ENCODE peak calls at places on chromosomes 16 and 17, in seven cellular contexts. X is glutamatergic neuron; L is activated naive CD4-positive, alpha-beta T cell; B is stimulated activated CD8-positive, alpha-beta memory T cell treated with anti-CD3 and anti-CD28 coated beads, Interleukin-15, amount 100 ng/mL, for 24 hours; O is IMR-90; Y is EH; Q is stimulated activated CD4-positive, alpha-beta T cell treated with anti-CD3 and anti-CD28 coated beads, Interleukin-1b, Interleukin-23, amount 100 ng/mL, for 1 hour. U is an unnamed sample.

GRCh38 chr17:79441607-79442006 is 169.2 kb downstream of the RBFOX3 start:
- DNase-seq in Q (no peak), Y (no peak), B (no peak), O (no peak), L (no peak), X (no peak), U (no peak)

GRCh38 chr17:16428098-16428882 is 12.9 kb downstream of the TRPV2 start:
- DNase-seq in Y (peak; percentile 73), B (no peak), X (peak; percentile 84), L (peak; percentile 33), Q (no peak), O (peak; percentile 59), U (peak; percentile 68)

GRCh38 chr16:2032285-2033056 is 5.8 kb downstream of the NHERF2 start:
- DNase-seq in Q (no peak), Y (peak; percentile 69), X (no peak), L (no peak), O (peak; percentile 49), B (no peak), U (peak; percentile 26)

GRCh38 chr16:54821731-54822130 is 108.9 kb upstream of the IRX5 start:
- DNase-seq in X (no peak), B (no peak), O (no peak), L (no peak), Y (no peak), Q (no peak), U (no peak)

GRCh38 chr17:68566145-68566738 is 34.9 kb downstream of the FAM20A start:
- DNase-seq in L (no peak), B (no peak), X (no peak), Y (peak; percentile 29), O (no peak), Q (no peak), U (peak; percentile 53)

GRCh38 chr16:22189473-22190168 is 16.5 kb upstream of the EEF2K start:
- DNase-seq in Y (peak; percentile 38), X (peak; percentile 68), Q (peak; percentile 81), B (peak; percentile 59), L (no peak), O (peak; percentile 16), U (peak; percentile 62)

GRCh38 chr16:71626018-71626857 is at the start of gene MARVELD3:
- DNase-seq in O (no peak), Q (no peak), B (no peak), Y (no peak), L (no peak), X (peak; percentile 26), U (no peak)

GRCh38 chr16:48446534-48446920 is 61.3 kb upstream of the SIAH1 start:
- DNase-seq in O (no peak), X (no peak), Y (no peak), Q (no peak), L (no peak), B (no peak), U (no peak)

GRCh38 chr17:18326572-18326971 is 11.5 kb downstream of the SMCR8 start:
- DNase-seq in O (no peak), L (no peak), B (no peak), Q (no peak), X (no peak), Y (no peak), U (no peak)

GRCh38 chr17:55117063-55117611 is 147.6 kb upstream of the HLF start:
- DNase-seq in L (no peak), B (no peak), Y (no peak), O (no peak), X (no peak), Q (no peak), U (peak; percentile 28)

U was measured in fibroblast of mammary gland.